ENCODE peak calls at places on chromosomes 7 and 10, in six cellular contexts. Q, X, D, L, J and S are unnamed samples.

GRCh38 chr7:121000091-121000983 is 11.8 kb downstream of the CPED1 start:
- DNase-seq in X (no peak), Q (no peak), J (no peak), L (no peak), D (no peak), S (no peak)

GRCh38 chr10:92208736-92209135 is 82.1 kb downstream of the CPEB3 start:
- DNase-seq in X (no peak), Q (no peak), J (no peak), D (no peak), L (no peak), S (no peak)

GRCh38 chr10:33353334-33353733 is 18.9 kb upstream of the NRP1 start:
- DNase-seq in J (no peak), X (no peak), L (no peak), Q (no peak), D (no peak), S (no peak)

GRCh38 chr10:48594799-48595198 is 10.1 kb downstream of the ARHGAP22 start:
- DNase-seq in L (no peak), X (no peak), D (no peak), J (no peak), Q (no peak), S (peak; percentile 66)

GRCh38 chr7:6166443-6166871 is 106.0 kb downstream of the CYTH3 start:
- DNase-seq in D (no peak), X (no peak), Q (no peak), J (no peak), L (no peak), S (no peak)

GRCh38 chr10:97182327-97182990 is 3.3 kb downstream of the SLIT1 start:
- DNase-seq in L (no peak), D (no peak), J (no peak), X (no peak), Q (no peak), S (no peak)

GRCh38 chr10:8392216-8392615 is 337.7 kb downstream of the GATA3 start:
- DNase-seq in L (no peak), Q (no peak), D (peak; percentile 65), X (no peak), J (no peak), S (no peak)

GRCh38 chr7:1695800-1696454 is 25.9 kb downstream of the ELFN1 start:
- DNase-seq in X (peak; percentile 8), L (no peak), D (no peak), J (no peak), Q (no peak), S (no peak)

GRCh38 chr10:70477661-70478162 is 855 bp upstream of the PALD1 start:
- DNase-seq in Q (no peak), X (peak; percentile 43), L (peak; percentile 46), D (no peak), J (no peak), S (no peak)

GRCh38 chr7:7681936-7682329 is 36.5 kb downstream of the RPA3 start:
- DNase-seq in D (no peak), Q (no peak), L (no peak), J (no peak), X (no peak), S (no peak)

GRCh38 chr7:48525726-48526374 is 354.6 kb downstream of the ABCA13 start:
- DNase-seq in Q (no peak), X (no peak), J (no peak), D (no peak), L (no peak), S (no peak)

GRCh38 chr7:29754874-29755490 is 51.3 kb upstream of the WIPF3 start:
- DNase-seq in J (no peak), D (no peak), X (no peak), L (no peak), Q (no peak), S (no peak)

GRCh38 chr7:47313564-47313963 is 268.3 kb downstream of the TNS3 start:
- DNase-seq in L (no peak), X (no peak), J (no peak), Q (no peak), D (no peak), S (no peak)

GRCh38 chr10:44395396-44395795 is 10.5 kb upstream of the CXCL12 start:
- DNase-seq in X (peak; percentile 2), L (no peak), D (no peak), J (no peak), Q (no peak), S (no peak)

GRCh38 chr10:128124813-128125403 is 1.3 kb downstream of the MKI67 start:
- DNase-seq in D (no peak), Q (no peak), L (no peak), J (no peak), X (no peak), S (no peak)

GRCh38 chr7:94436018-94436604 is 41.4 kb downstream of the COL1A2 start:
- DNase-seq in X (peak; percentile 81), Q (peak; percentile 85), L (peak; percentile 30), J (no peak), D (peak; percentile 48), S (peak; percentile 69)

GRCh38 chr7:130071701-130072622 is 1.6 kb downstream of the KLHDC10 start:
- DNase-seq in Q (peak; percentile 86), L (peak; percentile 46), J (peak; percentile 65), D (peak; percentile 51), X (peak; percentile 51), S (peak; percentile 13)

GRCh38 chr10:72353028-72353962 is 1.4 kb downstream of the DNAJB12 start:
- DNase-seq in X (no peak), Q (peak; percentile 30), J (no peak), L (no peak), D (no peak), S (no peak)

GRCh38 chr7:100825760-100826545 is 1.4 kb downstream of the EPHB4 start:
- DNase-seq in Q (peak; percentile 53), X (peak; percentile 55), J (no peak), L (no peak), D (no peak), S (no peak)

GRCh38 chr10:70586348-70586930 is 16.1 kb downstream of the PRF1 start:
- DNase-seq in Q (no peak), D (no peak), J (no peak), X (no peak), L (no peak), S (no peak)

GRCh38 chr10:72242675-72243074 is 26.6 kb upstream of the ASCC1 start:
- DNase-seq in Q (no peak), X (peak; percentile 78), J (peak; percentile 70), L (peak; percentile 66), D (no peak), S (no peak)

GRCh38 chr10:100668001-100668400 is 77.4 kb upstream of the PAX2 start:
- DNase-seq in L (no peak), X (no peak), Q (no peak), J (no peak), D (no peak), S (no peak)

GRCh38 chr7:42747073-42747472 is 164.8 kb downstream of the C7orf25 start:
- DNase-seq in J (no peak), X (no peak), L (no peak), Q (no peak), D (no peak), S (no peak)

GRCh38 chr7:51290702-51291290 is 25.8 kb downstream of the COBL start:
- DNase-seq in D (no peak), L (no peak), Q (no peak), J (no peak), X (no peak), S (no peak)

GRCh38 chr7:114791771-114792170 is 130.1 kb upstream of the MDFIC start:
- DNase-seq in L (no peak), X (no peak), Q (no peak), D (no peak), J (no peak), S (no peak)

GRCh38 chr7:146115665-146116451 is 743 bp upstream of the CNTNAP2 start:
- DNase-seq in Q (peak; percentile 94), D (no peak), L (peak; percentile 2), J (peak; percentile 6), X (no peak), S (peak; percentile 39)

GRCh38 chr10:76874151-76874550 is 763.5 kb downstream of the KCNMA1 start:
- DNase-seq in Q (no peak), J (peak; percentile 71), X (peak; percentile 52), D (no peak), L (no peak), S (no peak)

GRCh38 chr10:92938846-92939245 is 90.5 kb downstream of the EXOC6 start:
- DNase-seq in X (no peak), J (no peak), Q (no peak), D (no peak), L (no peak), S (no peak)

GRCh38 chr7:138768251-138768650 is 29.5 kb upstream of the TMEM213 start:
- DNase-seq in X (no peak), D (no peak), Q (no peak), L (no peak), J (no peak), S (peak; percentile 57)

GRCh38 chr7:148318092-148318756 is 272.3 kb upstream of the C7orf33 start:
- DNase-seq in D (no peak), L (no peak), J (no peak), X (no peak), Q (no peak), S (no peak)

GRCh38 chr7:132123763-132124162 is 452.5 kb downstream of the PLXNA4 start:
- DNase-seq in L (no peak), J (no peak), Q (no peak), X (no peak), D (no peak), S (no peak)

GRCh38 chr7:100432053-100432452 is 2.4 kb downstream of the MEPCE start:
- DNase-seq in J (no peak), L (no peak), X (no peak), Q (no peak), D (no peak), S (no peak)

GRCh38 chr10:58511765-58512469 is 755 bp upstream of the BICC1 start:
- DNase-seq in X (peak; percentile 13), J (no peak), D (no peak), L (no peak), Q (peak; percentile 19), S (no peak)

GRCh38 chr7:95244616-95245015 is 79.7 kb downstream of the PON1 start:
- DNase-seq in L (no peak), X (no peak), J (no peak), D (no peak), Q (no peak), S (no peak)

GRCh38 chr7:95330194-95331003 is 6.1 kb upstream of the PON1 start:
- DNase-seq in L (no peak), Q (no peak), J (peak; percentile 33), X (no peak), D (no peak), S (no peak)